ENCODE peak calls at places on chromosome 1, in five cellular contexts. P is stomach, C is right lobe of liver, A is tibial artery, Y is K562. U is an unnamed sample. For H3K9me3 and H3K4me1, the result is how much of the 10 kb centered on the place peaks cover.

GRCh38 chr1:72620453-72620852 is 338.1 kb upstream of the NEGR1 start:
- DNase-seq in P (no peak), C (no peak), A (no peak), Y (no peak), U (no peak)

GRCh38 chr1:202143768-202144509 is 598 bp downstream of the ARL8A start:
- DNase-seq in P (no peak), C (peak), A (no peak), Y (peak), U (peak)

GRCh38 chr1:160127865-160128523 is 12.4 kb downstream of the ATP1A2 start:
- DNase-seq in P (no peak), C (no peak), A (no peak), Y (no peak), U (no peak)

GRCh38 chr1:38340409-38340808 is 293.8 kb upstream of the POU3F1 start:
- DNase-seq in P (no peak), C (no peak), A (no peak), Y (no peak), U (no peak)

GRCh38 chr1:96362623-96363022 is 359.0 kb upstream of the PTBP2 start:
- DNase-seq in P (no peak), C (no peak), A (no peak), Y (no peak), U (no peak)

GRCh38 chr1:176619261-176619660 is 156.3 kb downstream of the PAPPA2 start:
- DNase-seq in P (no peak), C (no peak), A (no peak), Y (no peak), U (no peak)

GRCh38 chr1:30659702-30660101 is 63.7 kb downstream of the MATN1 start:
- DNase-seq in P (no peak), C (no peak), A (no peak), Y (no peak), U (no peak)

GRCh38 chr1:20368866-20369545 is 78.3 kb downstream of the VWA5B1 start:
- DNase-seq in P (no peak), C (no peak), A (no peak), Y (no peak), U (no peak)

GRCh38 chr1:176058686-176059085 is 148.4 kb downstream of the COP1 start:
- DNase-seq in P (no peak), C (no peak), A (no peak), Y (no peak), U (no peak)

GRCh38 chr1:184866991-184867788 is 107.1 kb downstream of the NIBAN1 start:
- DNase-seq in P (no peak), C (no peak), A (no peak), Y (no peak), U (no peak)

GRCh38 chr1:110630770-110631663 is 24.9 kb upstream of the KCNA2 start:
- DNase-seq in P (peak), C (peak), A (peak), Y (peak), U (peak)

GRCh38 chr1:26697978-26698849 is 2.4 kb downstream of the ARID1A start:
- DNase-seq in P (peak), C (peak), A (peak), Y (peak), U (no peak)

GRCh38 chr1:169694304-169694703 is 17.1 kb downstream of the SELL start:
- DNase-seq in P (no peak), C (no peak), A (no peak), Y (no peak), U (no peak)

GRCh38 chr1:200929530-200930278 is 35.0 kb downstream of the INAVA start:
- DNase-seq in P (no peak), C (no peak), A (no peak), Y (no peak), U (no peak)

GRCh38 chr1:228748431-228748830 is 13.2 kb downstream of the RHOU start:
- DNase-seq in P (no peak), C (no peak), A (no peak), Y (no peak), U (no peak)

GRCh38 chr1:23283660-23284602 is 60.2 kb downstream of the HNRNPR start:
- DNase-seq in P (no peak), C (no peak), A (no peak), Y (no peak), U (no peak)

GRCh38 chr1:98049370-98050115 is 128.7 kb upstream of the DPYD start:
- DNase-seq in P (peak), C (no peak), A (no peak), Y (no peak), U (peak)

GRCh38 chr1:15304708-15305326 is 57.8 kb downstream of the FHAD1 start:
- DNase-seq in P (peak), C (peak), A (peak), Y (peak), U (peak)

GRCh38 chr1:221680085-221680484 is 61.8 kb downstream of the DUSP10 start:
- DNase-seq in P (no peak), C (no peak), A (no peak), Y (no peak), U (no peak)

GRCh38 chr1:75720820-75721219 is 3.7 kb upstream of the ACADM start:
- DNase-seq in P (no peak), C (no peak), A (no peak), Y (no peak), U (no peak)

GRCh38 chr1:23019851-23020625 is 770 bp downstream of the KDM1A start:
- DNase-seq in P (no peak), C (peak), A (no peak), Y (peak), U (peak)

GRCh38 chr1:200206761-200207160 is 179.3 kb downstream of the NR5A2 start:
- DNase-seq in P (no peak), C (no peak), A (no peak), Y (no peak), U (no peak)

GRCh38 chr1:112264553-112264952 is 131.5 kb upstream of the CTTNBP2NL start:
- DNase-seq in P (no peak), C (no peak), A (peak), Y (no peak), U (no peak)

GRCh38 chr1:234309598-234310459 is 63.4 kb upstream of the COA6 start:
- DNase-seq in P (peak), C (peak), A (peak), Y (peak), U (peak)

GRCh38 chr1:212951058-212951923 is 950 bp downstream of the VASH2 start:
- DNase-seq in P (no peak), C (no peak), A (no peak), Y (no peak), U (no peak)

GRCh38 chr1:33377013-33377412 is 53.9 kb downstream of the PHC2 start:
- DNase-seq in P (no peak), C (no peak), A (no peak), Y (no peak), U (no peak)

DNA sequence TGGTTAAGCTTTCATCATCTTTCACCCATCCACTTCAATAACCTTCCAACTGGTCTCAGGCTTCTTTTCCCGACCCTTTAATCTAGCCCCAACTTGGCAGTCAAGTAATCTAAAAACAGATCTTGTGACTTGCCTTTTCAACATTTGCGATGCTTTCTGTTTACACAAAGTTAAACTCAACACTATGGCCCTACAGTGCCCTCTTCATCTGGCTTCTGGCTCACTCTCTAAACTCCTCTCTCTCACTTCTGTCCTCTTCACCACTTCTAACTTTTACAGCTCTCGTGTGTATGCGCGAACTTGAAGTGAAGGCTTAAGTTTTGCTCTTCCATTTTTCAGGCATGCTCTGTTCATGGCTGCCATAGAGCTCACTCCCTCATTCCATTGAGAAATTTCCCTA is 1122.3 kb upstream of the ADGRL2 start:
- DNase-seq in P (no peak), C (no peak), A (no peak), Y (no peak), U (no peak)
- H3K9me3 ChIP-seq in P (under half), C (under half), A (under half), Y (under half), U (under half)

GRCh38 chr1:118043624-118044023 is 114.1 kb downstream of the WDR3 start:
- DNase-seq in P (no peak), C (no peak), A (no peak), Y (no peak), U (no peak)

GRCh38 chr1:118039170-118039569 is 109.6 kb downstream of the WDR3 start:
- DNase-seq in P (no peak), C (no peak), A (no peak), Y (no peak), U (no peak)
- H3K4me1 ChIP-seq in P (under half), C (under half), A (under half), Y (under half), U (under half)

DNA sequence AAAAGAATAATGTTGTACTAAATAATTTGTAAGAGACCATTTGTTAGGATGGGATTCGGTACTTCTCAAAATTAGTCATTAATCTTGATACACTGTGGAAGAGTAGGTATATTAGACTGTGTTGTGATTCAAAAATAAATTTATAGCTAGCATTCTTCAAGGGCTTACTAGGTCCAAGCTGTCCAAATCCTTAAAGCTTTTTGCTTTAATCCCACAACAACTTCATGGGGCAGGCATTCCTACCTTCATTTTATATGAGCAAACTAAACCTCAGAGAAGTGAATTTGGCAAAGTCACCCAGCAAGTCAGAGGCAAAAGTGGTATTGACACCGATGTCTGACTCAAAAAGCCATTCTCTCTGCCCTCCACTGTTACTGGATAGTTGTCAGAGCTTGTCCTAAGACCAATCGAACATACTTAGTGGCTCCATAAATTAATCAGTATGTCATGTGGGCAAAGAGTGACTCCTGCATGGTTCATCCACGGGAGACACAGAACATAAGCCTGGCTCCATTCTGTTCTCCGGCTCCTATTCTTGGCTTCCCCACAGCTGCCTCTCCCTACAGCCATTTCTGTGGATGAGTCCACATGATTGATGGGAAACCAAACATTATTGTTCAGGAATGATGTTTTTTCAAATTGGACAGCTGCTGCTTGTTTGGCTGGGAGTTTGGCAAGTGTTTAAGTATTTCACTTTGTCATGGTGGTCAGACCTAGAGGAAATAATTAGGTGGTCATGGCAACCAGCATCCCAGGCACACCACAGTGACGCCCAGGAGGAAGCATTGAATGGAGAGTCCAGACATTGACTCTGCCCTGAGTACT is 133.4 kb upstream of the FGGY start:
- DNase-seq in P (no peak), C (no peak), A (no peak), Y (no peak), U (no peak)
- H3K9me3 ChIP-seq in P (under half), C (under half), A (under half), Y (under half), U (under half)

GRCh38 chr1:53552981-53553733 is 94.0 kb downstream of the DMRTB1 start:
- DNase-seq in P (no peak), C (no peak), A (no peak), Y (no peak), U (peak)
- H3K4me1 ChIP-seq in P (under half), C (under half), A (under half), Y (under half), U (under half)

DNA sequence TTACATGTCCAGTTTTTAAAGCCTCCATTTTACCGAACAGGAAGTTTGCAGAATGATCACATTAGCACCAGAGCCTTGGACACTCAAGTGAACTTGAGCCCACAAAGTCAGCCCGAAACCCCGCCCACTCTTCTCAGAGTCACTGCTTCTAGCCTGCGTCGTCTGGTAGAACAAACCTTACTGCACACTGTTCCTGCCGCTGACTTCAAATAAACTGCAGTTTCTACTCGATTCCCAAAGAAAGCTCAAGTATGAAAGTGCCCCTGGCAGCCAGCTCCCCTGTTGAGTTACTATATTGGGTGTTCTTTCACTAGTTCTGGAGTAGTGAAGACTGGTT is 164.7 kb downstream of the GALNT2 start:
- DNase-seq in P (peak), C (no peak), A (peak), Y (no peak), U (peak)
- H3K9me3 ChIP-seq in P (under half), C (under half), A (under half), Y (under half), U (under half)